ENCODE peak calls at places on chromosomes 1 and 21, in eight cellular contexts. T is transverse colon, F is mammary epithelial cell, E is GM13976, H is kidney, S is coronary artery, U is A549, L is lung. Q is an unnamed sample.

GRCh38 chr1:2132222-2133038 is 62.1 kb downstream of the FAAP20 start:
- DNase-seq in T (peak), F (peak), E (no peak), H (peak), S (no peak), U (no peak), L (no peak), Q (no peak)

GRCh38 chr1:94660994-94661393 is 119.4 kb upstream of the F3 start:
- DNase-seq in T (no peak), F (no peak), E (no peak), H (no peak), S (no peak), U (no peak), L (no peak), Q (no peak)

GRCh38 chr1:12604114-12604874 is 13.7 kb downstream of the DHRS3 start:
- DNase-seq in T (peak), F (peak), E (no peak), H (no peak), S (no peak), U (peak), L (peak), Q (no peak)

GRCh38 chr1:75135829-75136142 is 1.6 kb downstream of the LHX8 start:
- DNase-seq in T (no peak), F (no peak), E (no peak), H (no peak), S (no peak), U (no peak), L (no peak), Q (no peak)

GRCh38 chr1:83053446-83053845 is 945.5 kb downstream of the TTLL7 start:
- DNase-seq in T (no peak), F (no peak), E (no peak), H (no peak), S (no peak), U (no peak), L (no peak), Q (no peak)

GRCh38 chr1:208975456-208975855 is 608.1 kb upstream of the CAMK1G start:
- DNase-seq in T (no peak), F (no peak), E (no peak), H (peak), S (no peak), U (no peak), L (no peak), Q (no peak)

GRCh38 chr1:229627003-229627402 is 956 bp downstream of the URB2 start:
- DNase-seq in T (no peak), F (no peak), E (no peak), H (no peak), S (no peak), U (no peak), L (no peak), Q (no peak)

GRCh38 chr1:234980657-234981396 is 147.8 kb downstream of the TOMM20 start:
- DNase-seq in T (peak), F (peak), E (peak), H (peak), S (peak), U (peak), L (peak), Q (peak)

GRCh38 chr1:193260925-193261324 is 74.5 kb upstream of the B3GALT2 start:
- DNase-seq in T (no peak), F (no peak), E (no peak), H (no peak), S (no peak), U (no peak), L (no peak), Q (no peak)

GRCh38 chr21:27315373-27315772 is 348.5 kb upstream of the ADAMTS5 start:
- DNase-seq in T (no peak), F (no peak), E (no peak), H (no peak), S (no peak), U (no peak), L (no peak), Q (no peak)

GRCh38 chr1:183821309-183822080 is 16.6 kb downstream of the RGL1 start:
- DNase-seq in T (no peak), F (no peak), E (no peak), H (no peak), S (no peak), U (no peak), L (no peak), Q (no peak)

GRCh38 chr1:162882248-162882666 is 21.3 kb upstream of the CCDC190 start:
- DNase-seq in T (no peak), F (no peak), E (no peak), H (peak), S (no peak), U (no peak), L (no peak), Q (no peak)

GRCh38 chr1:44072204-44072603 is 40.9 kb upstream of the SLC6A9 start:
- DNase-seq in T (no peak), F (peak), E (no peak), H (no peak), S (no peak), U (no peak), L (no peak), Q (no peak)

GRCh38 chr1:18939398-18940302 is 16.8 kb downstream of the IFFO2 start:
- DNase-seq in T (no peak), F (peak), E (no peak), H (no peak), S (no peak), U (no peak), L (no peak), Q (no peak)

GRCh38 chr1:18937539-18937938 is 18.9 kb downstream of the IFFO2 start:
- DNase-seq in T (no peak), F (no peak), E (no peak), H (no peak), S (no peak), U (no peak), L (no peak), Q (no peak)

GRCh38 chr1:18936814-18937481 is 19.5 kb downstream of the IFFO2 start:
- DNase-seq in T (no peak), F (peak), E (no peak), H (peak), S (no peak), U (no peak), L (no peak), Q (no peak)

GRCh38 chr1:18938707-18939070 is 17.8 kb downstream of the IFFO2 start:
- DNase-seq in T (no peak), F (no peak), E (no peak), H (no peak), S (no peak), U (no peak), L (no peak), Q (no peak)

GRCh38 chr1:18938008-18938706 is 18.3 kb downstream of the IFFO2 start:
- DNase-seq in T (no peak), F (peak), E (no peak), H (peak), S (no peak), U (no peak), L (no peak), Q (no peak)
- TF ChIP-seq CTCF in T (no peak), F (no peak), E (no peak), H (no peak), S (no peak), U (no peak), L (no peak), Q (no peak)

DNA sequence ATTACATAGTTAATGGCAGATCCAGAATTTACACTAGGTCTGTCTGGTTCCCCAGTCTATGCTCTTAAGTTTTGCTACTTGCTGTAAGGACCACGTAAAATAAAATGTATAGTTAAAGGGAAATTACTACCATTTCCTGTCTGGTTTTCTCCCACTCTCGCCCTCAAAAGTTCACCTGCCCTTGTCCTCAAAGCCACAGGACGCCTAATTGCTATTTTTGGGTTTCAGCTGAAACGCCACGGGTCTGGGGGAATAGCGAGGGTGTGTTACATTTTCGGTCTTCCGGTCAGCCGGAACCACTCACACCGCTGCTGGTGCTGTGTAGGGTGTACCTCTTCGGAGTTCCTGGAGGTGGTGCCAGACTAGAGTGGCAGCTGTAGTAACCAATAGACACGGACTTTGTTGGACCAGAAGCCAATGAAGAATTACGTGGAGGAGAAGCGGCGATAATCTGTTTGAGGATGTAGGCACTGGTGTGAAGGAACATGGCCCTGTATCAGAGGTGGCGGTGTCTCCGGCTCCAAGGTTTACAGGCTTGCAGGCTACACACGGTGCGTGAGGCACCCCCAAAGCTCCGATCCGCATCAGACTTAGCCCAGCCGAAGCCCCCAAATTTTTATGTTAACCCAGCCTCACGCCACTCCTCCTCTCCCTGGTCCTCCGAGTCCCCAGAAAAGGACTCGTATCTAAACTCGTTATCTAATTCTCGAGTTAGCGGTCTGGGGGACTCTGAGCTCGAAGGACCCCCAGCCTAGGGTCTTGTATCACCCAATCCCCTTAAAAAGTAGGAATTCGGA is at the start of gene TARS2:
- DNase-seq in T (peak), F (peak), E (peak), H (peak), S (peak), U (peak), L (peak), Q (peak)
- TF ChIP-seq CTCF in T (peak), F (peak), E (no peak), H (peak), S (no peak), U (no peak), L (no peak), Q (no peak)

GRCh38 chr1:65431111-65431705 is 10.7 kb downstream of the LEPR start:
- DNase-seq in T (no peak), F (no peak), E (peak), H (no peak), S (no peak), U (no peak), L (no peak), Q (no peak)
- TF ChIP-seq CTCF in T (peak), F (peak), E (no peak), H (peak), S (no peak), U (peak), L (no peak), Q (no peak)

DNA sequence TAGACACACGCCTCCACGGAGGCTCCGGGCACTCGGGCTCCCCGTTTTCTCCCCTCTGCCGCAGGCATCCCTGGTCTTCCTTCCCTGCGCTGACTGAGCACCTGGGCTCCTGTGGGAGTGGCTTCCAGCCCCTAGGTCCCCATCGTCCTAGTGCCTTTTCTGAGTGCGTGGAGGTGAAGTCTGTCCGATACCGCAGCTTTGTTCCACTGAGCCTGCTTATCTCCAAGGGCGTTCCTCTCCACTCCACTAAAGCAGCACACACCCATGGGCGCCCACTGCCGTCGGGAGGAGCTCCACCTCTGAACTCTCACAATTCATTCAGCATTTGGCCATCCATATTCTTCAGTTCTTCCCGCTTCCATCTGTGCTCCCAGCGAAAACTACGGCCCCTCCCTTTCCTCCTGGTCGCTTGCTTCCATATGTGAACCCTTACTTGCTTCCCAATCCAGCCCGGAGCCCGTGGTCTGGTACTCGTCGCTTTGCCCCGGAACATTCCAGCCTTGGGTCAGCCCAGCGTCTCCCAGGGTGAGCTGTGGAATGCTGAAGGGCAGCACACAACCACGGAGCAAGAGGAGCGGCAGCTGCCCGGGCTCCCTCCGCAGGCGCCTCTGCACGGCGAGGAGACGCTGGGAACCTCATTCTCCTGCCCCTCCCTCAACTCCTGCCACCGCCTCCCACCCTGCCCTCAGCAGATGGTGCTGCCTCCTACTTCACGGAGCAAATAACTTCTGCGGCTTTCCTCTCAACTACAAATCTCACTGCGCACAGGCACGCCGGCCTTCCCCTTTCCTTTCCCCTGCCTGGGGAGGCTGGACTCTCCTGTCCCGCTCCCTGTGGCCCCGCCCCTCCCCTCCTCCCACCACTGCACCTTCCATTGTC is 27.5 kb downstream of the ATP8B2 start:
- DNase-seq in T (peak), F (peak), E (peak), H (peak), S (peak), U (no peak), L (peak), Q (peak)
- TF ChIP-seq CTCF in T (no peak), F (no peak), E (peak), H (no peak), S (no peak), U (no peak), L (no peak), Q (no peak)

GRCh38 chr1:9242338-9242969 is 7.9 kb downstream of the H6PD start:
- DNase-seq in T (peak), F (no peak), E (no peak), H (peak), S (peak), U (no peak), L (peak), Q (no peak)

GRCh38 chr1:9241891-9242290 is 7.3 kb downstream of the H6PD start:
- DNase-seq in T (no peak), F (no peak), E (no peak), H (no peak), S (no peak), U (no peak), L (no peak), Q (no peak)

GRCh38 chr1:9238550-9238949 is 4.0 kb downstream of the H6PD start:
- DNase-seq in T (no peak), F (no peak), E (no peak), H (no peak), S (no peak), U (no peak), L (no peak), Q (no peak)

GRCh38 chr1:9239622-9240401 is 5.2 kb downstream of the H6PD start:
- DNase-seq in T (peak), F (peak), E (peak), H (no peak), S (no peak), U (no peak), L (peak), Q (no peak)

DNA sequence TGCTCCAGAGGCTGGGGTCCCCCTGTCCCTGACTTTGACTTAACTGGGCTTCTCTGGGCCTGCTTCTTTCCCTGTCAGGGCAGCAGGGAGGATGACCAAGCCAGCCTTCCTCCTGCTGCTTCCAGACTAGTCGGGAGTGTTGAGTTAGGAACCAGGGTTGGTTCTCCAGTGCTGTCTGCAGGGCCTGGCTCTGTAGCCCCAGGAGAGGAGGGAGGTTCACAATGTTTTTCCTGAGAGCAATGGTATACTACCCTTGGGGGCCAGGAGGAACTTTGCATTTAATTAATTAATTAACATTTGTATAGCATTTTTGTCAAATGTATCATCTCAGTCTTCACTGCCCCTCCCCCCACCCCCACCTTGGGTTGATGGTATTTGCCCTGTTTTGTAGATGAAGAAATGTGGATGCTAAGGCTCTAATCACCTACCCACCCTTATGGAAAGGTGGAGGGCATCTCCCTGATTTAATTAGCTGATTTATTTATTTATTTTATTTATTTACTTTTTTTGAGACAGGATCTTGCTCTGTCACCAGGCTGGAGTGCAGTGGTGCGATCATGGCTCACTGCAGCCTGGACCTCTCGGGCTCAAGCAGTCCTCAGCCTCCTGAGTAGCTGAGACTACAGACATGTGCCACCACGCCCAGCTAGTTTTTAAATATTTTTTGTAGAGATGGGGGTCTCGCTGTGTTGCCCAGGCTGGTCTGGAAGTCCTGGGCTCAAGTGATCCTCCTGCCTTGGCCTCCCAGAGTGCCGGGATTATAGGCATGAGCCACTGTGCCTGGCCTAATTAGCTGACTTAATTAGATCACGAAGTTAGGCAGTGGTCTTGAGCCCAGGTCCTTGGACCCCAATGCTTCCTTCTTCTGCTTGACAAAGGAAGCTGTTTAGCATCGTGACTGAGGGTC is 6.6 kb downstream of the H6PD start:
- DNase-seq in T (no peak), F (no peak), E (no peak), H (no peak), S (no peak), U (no peak), L (no peak), Q (no peak)
- TF ChIP-seq CTCF in T (no peak), F (no peak), E (no peak), H (no peak), S (no peak), U (no peak), L (no peak), Q (no peak)

GRCh38 chr1:202090994-202091393 is 31.7 kb upstream of the GPR37L1 start:
- DNase-seq in T (no peak), F (no peak), E (no peak), H (no peak), S (no peak), U (no peak), L (no peak), Q (no peak)
- TF ChIP-seq CTCF in T (no peak), F (peak), E (no peak), H (no peak), S (no peak), U (no peak), L (no peak), Q (no peak)

DNA sequence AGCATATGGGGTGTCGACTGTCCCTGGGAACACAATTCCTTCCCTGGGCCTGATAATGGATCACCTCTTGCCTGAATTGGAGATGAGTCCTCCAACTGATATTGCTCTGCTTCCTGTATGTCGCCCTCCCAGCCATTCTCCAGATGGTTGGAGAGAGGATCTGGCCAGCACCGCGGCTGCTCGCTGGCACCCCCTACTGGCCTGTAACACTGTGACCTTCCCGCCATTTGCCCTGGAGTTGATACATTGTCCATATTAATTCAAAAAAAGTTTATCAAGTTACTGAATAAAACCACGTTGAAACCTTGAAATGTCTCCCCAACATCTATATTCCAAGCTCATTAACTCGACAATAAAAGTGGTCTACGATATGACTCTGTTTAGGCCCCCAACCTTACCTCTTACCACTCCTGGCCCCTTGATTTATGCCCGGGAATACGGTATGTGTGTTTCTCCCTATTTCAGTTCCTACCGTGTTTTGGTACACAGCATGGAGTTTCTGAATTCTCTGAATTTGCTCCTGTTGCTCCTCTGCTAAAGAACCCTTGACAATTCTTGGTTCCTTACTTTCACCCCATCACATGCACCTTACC is 241.8 kb upstream of the KIAA0040 start:
- DNase-seq in T (no peak), F (no peak), E (peak), H (no peak), S (no peak), U (no peak), L (no peak), Q (no peak)
- TF ChIP-seq CTCF in T (peak), F (no peak), E (peak), H (no peak), S (no peak), U (no peak), L (no peak), Q (no peak)

DNA sequence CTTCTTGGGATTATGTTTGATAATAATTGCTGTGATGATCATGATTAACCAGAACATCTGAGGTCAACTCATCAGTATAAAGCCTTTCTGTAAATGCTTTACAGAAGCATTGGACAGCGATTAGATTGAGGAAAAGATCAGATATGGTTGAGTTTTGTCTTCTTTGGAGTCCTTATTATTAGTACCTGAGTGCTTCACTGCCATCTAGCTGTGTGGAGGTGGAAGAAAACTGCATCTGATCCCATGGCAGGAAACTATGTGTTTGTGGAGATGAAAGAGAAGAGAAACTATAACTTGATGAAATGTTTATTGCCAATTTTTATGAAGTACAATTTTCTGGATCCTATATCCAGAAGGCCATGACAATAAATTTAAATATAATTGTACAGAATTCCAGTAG is 11.4 kb downstream of the FLG2 start:
- DNase-seq in T (no peak), F (no peak), E (no peak), H (no peak), S (no peak), U (no peak), L (no peak), Q (no peak)
- TF ChIP-seq CTCF in T (no peak), F (peak), E (no peak), H (no peak), S (no peak), U (no peak), L (no peak), Q (no peak)

DNA sequence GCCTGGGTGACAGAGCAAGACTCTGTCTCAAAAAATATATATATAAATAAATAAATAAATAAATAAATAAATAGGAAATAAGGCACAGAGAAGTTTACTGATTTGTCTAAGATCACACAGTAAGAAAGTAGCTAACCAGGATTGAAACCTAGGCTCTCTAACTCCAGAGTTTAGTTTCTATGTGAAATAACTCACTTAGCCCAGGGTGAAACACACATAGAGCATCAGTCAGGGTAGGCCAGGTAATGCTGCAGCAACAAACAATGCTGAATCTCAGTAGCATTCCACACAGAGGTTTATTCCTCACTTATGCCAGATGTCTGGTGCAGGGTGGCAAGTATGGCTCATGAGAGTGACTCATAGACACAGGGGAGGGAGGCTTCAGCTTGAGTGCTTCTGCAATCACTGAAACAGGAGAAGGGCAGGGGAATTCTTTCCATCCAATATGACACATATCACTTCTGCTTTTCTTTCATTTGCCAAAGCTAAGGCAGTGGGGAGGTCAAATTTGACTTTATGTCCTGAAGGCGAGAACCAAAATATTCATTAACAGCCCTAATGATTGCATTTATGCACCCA is 37.1 kb upstream of the KANK4 start:
- DNase-seq in T (no peak), F (peak), E (no peak), H (no peak), S (no peak), U (peak), L (peak), Q (no peak)
- TF ChIP-seq CTCF in T (no peak), F (no peak), E (no peak), H (no peak), S (no peak), U (no peak), L (no peak), Q (no peak)

Q was measured in activated B cell treated with CpG ODN at 0.5 μM for 24 hours.